ENCODE peak calls at places on chromosomes 3 and 15, in five cellular contexts. I is activated CD8-positive, alpha-beta T cell treated with anti-CD3 and anti-CD28 coated beads, Interleukin-2, amount 10 ng/mL, durations not matched to agents 7 days and 5 days; P is PC-3; R is mucosa of descending colon; A is aorta. Q is an unnamed sample.

GRCh38 chr3:72625616-72626337 is 222.5 kb downstream of the SHQ1 start:
- ATAC-seq in I (no peak), P (peak), R (peak), A (no peak), Q (peak)

GRCh38 chr3:48428088-48428862 is 1.6 kb downstream of the PLXNB1 start:
- ATAC-seq in I (no peak), P (peak), R (peak), A (no peak), Q (no peak)

GRCh38 chr3:157282261-157283191 is 122.6 kb upstream of the CCNL1 start:
- ATAC-seq in I (no peak), P (peak), R (peak), A (peak), Q (peak)

GRCh38 chr3:129195731-129196256 is 12.1 kb upstream of the CNBP start:
- ATAC-seq in I (no peak), P (peak), R (peak), A (peak), Q (peak)

GRCh38 chr3:192229866-192230265 is 497.5 kb downstream of the FGF12 start:
- ATAC-seq in I (no peak), P (no peak), R (no peak), A (no peak), Q (no peak)

GRCh38 chr3:113211370-113212154 is at the start of gene BOC:
- ATAC-seq in I (peak), P (peak), R (peak), A (peak), Q (peak)

GRCh38 chr3:104750581-104750980 is 616.1 kb upstream of the ALCAM start:
- ATAC-seq in I (no peak), P (no peak), R (no peak), A (no peak), Q (no peak)

GRCh38 chr3:183131186-183131585 is 31.3 kb downstream of the LAMP3 start:
- ATAC-seq in I (no peak), P (peak), R (no peak), A (no peak), Q (no peak)

GRCh38 chr3:72137865-72138861 is 353.2 kb upstream of the PROK2 start:
- ATAC-seq in I (no peak), P (no peak), R (no peak), A (no peak), Q (no peak)

GRCh38 chr3:189927975-189928895 is 192.5 kb downstream of the P3H2 start:
- ATAC-seq in I (no peak), P (no peak), R (no peak), A (no peak), Q (peak)

GRCh38 chr15:92383528-92384326 is 10.0 kb upstream of the ST8SIA2 start:
- ATAC-seq in I (no peak), P (no peak), R (peak), A (no peak), Q (peak)

GRCh38 chr15:85404922-85405293 is 24.5 kb downstream of the AKAP13 start:
- ATAC-seq in I (no peak), P (peak), R (peak), A (no peak), Q (peak)

GRCh38 chr15:40064231-40064894 is 25.4 kb upstream of the SRP14 start:
- ATAC-seq in I (peak), P (peak), R (no peak), A (no peak), Q (no peak)

GRCh38 chr15:66424963-66425612 is 38.4 kb downstream of the MAP2K1 start:
- ATAC-seq in I (no peak), P (no peak), R (no peak), A (no peak), Q (no peak)

GRCh38 chr15:57387644-57388076 is 11.4 kb downstream of the CGNL1 start:
- ATAC-seq in I (no peak), P (no peak), R (no peak), A (no peak), Q (no peak)

GRCh38 chr3:61154788-61155187 is 96.5 kb downstream of the FHIT start:
- ATAC-seq in I (no peak), P (no peak), R (no peak), A (no peak), Q (no peak)

GRCh38 chr15:85897818-85898717 is 103.3 kb upstream of the KLHL25 start:
- ATAC-seq in I (no peak), P (no peak), R (no peak), A (no peak), Q (no peak)

GRCh38 chr15:100873029-100873677 is 6.5 kb upstream of the ALDH1A3 start:
- ATAC-seq in I (no peak), P (peak), R (peak), A (peak), Q (peak)

Q was measured in esophagus mucosa.